ENCODE peak calls at places on chromosomes 7 and 10, in four cellular contexts. B, M, Y and O are unnamed samples.

GRCh38 chr10:118207470-118208007 is 134.6 kb downstream of the FAM204A start:
- DNase-seq in Y (no peak), M (no peak), B (no peak), O (no peak)

GRCh38 chr10:110358278-110358677 is 53.6 kb upstream of the SMNDC1 start:
- DNase-seq in Y (no peak), B (no peak), M (no peak), O (no peak)

GRCh38 chr10:104910712-104911111 is 269.6 kb downstream of the SORCS3 start:
- DNase-seq in B (no peak), Y (no peak), M (no peak), O (no peak)

GRCh38 chr7:35424869-35425495 is 171.1 kb upstream of the TBX20 start:
- DNase-seq in Y (no peak), B (peak), M (peak), O (no peak)

GRCh38 chr7:20280475-20281351 is 50.0 kb upstream of the ITGB8 start:
- DNase-seq in M (no peak), B (no peak), Y (peak), O (no peak)

GRCh38 chr7:130912910-130913720 is 179.1 kb upstream of the KLF14 start:
- DNase-seq in Y (peak), M (peak), B (peak), O (peak)

GRCh38 chr7:80748302-80749042 is 110.0 kb downstream of the CD36 start:
- DNase-seq in B (no peak), M (no peak), Y (no peak), O (no peak)

GRCh38 chr10:3452234-3452633 is 279.7 kb upstream of the PITRM1 start:
- DNase-seq in B (no peak), Y (peak), M (no peak), O (no peak)

GRCh38 chr7:151889406-151890354 is 12.8 kb upstream of the PRKAG2 start:
- DNase-seq in Y (no peak), B (no peak), M (no peak), O (no peak)

GRCh38 chr7:31311465-31312074 is 29.0 kb downstream of the NEUROD6 start:
- DNase-seq in Y (no peak), M (no peak), B (no peak), O (no peak)

GRCh38 chr10:120076966-120077706 is 184.6 kb downstream of the SEC23IP start:
- DNase-seq in M (no peak), B (no peak), Y (no peak), O (no peak)

GRCh38 chr7:5408777-5409176 is 14.9 kb downstream of the TNRC18 start:
- DNase-seq in M (no peak), B (no peak), Y (no peak), O (no peak)

GRCh38 chr7:99137418-99138180 is 6.3 kb downstream of the SMURF1 start:
- DNase-seq in B (no peak), Y (no peak), M (no peak), O (no peak)

GRCh38 chr7:146635200-146636032 is 518.8 kb downstream of the CNTNAP2 start:
- DNase-seq in B (no peak), Y (no peak), M (no peak), O (no peak)

GRCh38 chr10:97498841-97499560 is at the start of gene UBTD1:
- DNase-seq in Y (no peak), B (peak), M (peak), O (no peak)

GRCh38 chr10:107914450-107915276 is 750.2 kb upstream of the SORCS1 start:
- DNase-seq in M (no peak), Y (no peak), B (no peak), O (no peak)

GRCh38 chr7:106535234-106536026 is 125.5 kb downstream of the CCDC71L start:
- DNase-seq in B (no peak), Y (peak), M (no peak), O (no peak)

GRCh38 chr10:9596368-9596920 is 1421.2 kb upstream of the CELF2 start:
- DNase-seq in B (no peak), M (no peak), Y (no peak), O (no peak)

GRCh38 chr7:69624431-69624830 is 26.2 kb downstream of the AUTS2 start:
- DNase-seq in Y (no peak), B (no peak), M (no peak), O (no peak)

GRCh38 chr7:138979988-138980574 is 1.1 kb downstream of the KIAA1549 start:
- DNase-seq in M (no peak), Y (no peak), B (no peak), O (no peak)

GRCh38 chr7:94357076-94357475 is 37.6 kb upstream of the COL1A2 start:
- DNase-seq in M (no peak), B (no peak), Y (no peak), O (no peak)

GRCh38 chr7:51230324-51230625 is 86.3 kb downstream of the COBL start:
- DNase-seq in M (no peak), B (no peak), Y (no peak), O (no peak)

GRCh38 chr10:104449402-104449801 is 95.8 kb downstream of the CFAP58 start:
- DNase-seq in Y (peak), M (no peak), B (no peak), O (no peak)

GRCh38 chr7:52355059-52355458 is 680.4 kb upstream of the POM121L12 start:
- DNase-seq in Y (no peak), B (no peak), M (no peak), O (no peak)

GRCh38 chr7:102404005-102404861 is 8.1 kb downstream of the PRKRIP1 start:
- DNase-seq in Y (no peak), M (no peak), B (no peak), O (no peak)

GRCh38 chr10:132421377-132422168 is 24.6 kb downstream of the PWWP2B start:
- DNase-seq in B (no peak), M (peak), Y (no peak), O (no peak)

GRCh38 chr7:11128500-11128899 is 154.8 kb downstream of the PHF14 start:
- DNase-seq in M (no peak), B (no peak), Y (no peak), O (no peak)

GRCh38 chr7:29977926-29978652 is 11.5 kb downstream of the SCRN1 start:
- DNase-seq in B (no peak), Y (no peak), M (no peak), O (no peak)

GRCh38 chr7:158572000-158572828 is 15.4 kb downstream of the PTPRN2 start:
- DNase-seq in B (no peak), Y (no peak), M (no peak), O (no peak)